ENCODE peak calls at places on chromosomes 12 and 14, in five cellular contexts. I is HT1080, Q is hypothalamus, H is neuronal stem cell, N is AML-193. O is an unnamed sample.

GRCh38 chr12:53045646-53046045 is 4.2 kb upstream of the TNS2 start:
- DNase-seq in I (no peak), Q (no peak), H (no peak), N (no peak), O (no peak)

GRCh38 chr14:95895720-95896119 is 19.1 kb downstream of the TUNAR start:
- DNase-seq in I (peak), Q (no peak), H (no peak), N (peak), O (no peak)

GRCh38 chr12:51320695-51321320 is 3.2 kb downstream of the BIN2 start:
- DNase-seq in I (no peak), Q (no peak), H (peak), N (no peak), O (no peak)

GRCh38 chr12:101746661-101747060 is 7.4 kb upstream of the SYCP3 start:
- DNase-seq in I (no peak), Q (no peak), H (no peak), N (no peak), O (no peak)

GRCh38 chr12:52630609-52631200 is 12.3 kb upstream of the KRT73 start:
- DNase-seq in I (no peak), Q (no peak), H (no peak), N (no peak), O (no peak)

GRCh38 chr12:99253068-99253467 is 394.5 kb upstream of the GARIN6 start:
- DNase-seq in I (peak), Q (no peak), H (no peak), N (no peak), O (no peak)

GRCh38 chr14:21505009-21505553 is 6.1 kb downstream of the METTL3 start:
- DNase-seq in I (no peak), Q (no peak), H (no peak), N (no peak), O (no peak)

GRCh38 chr14:83529531-83529930 is 1995.9 kb upstream of the SEL1L start:
- DNase-seq in I (peak), Q (no peak), H (no peak), N (no peak), O (no peak)

GRCh38 chr14:63616015-63616414 is 25.7 kb downstream of the WDR89 start:
- DNase-seq in I (no peak), Q (no peak), H (no peak), N (peak), O (no peak)

GRCh38 chr12:106386836-106387555 is 29.4 kb downstream of the POLR3B start:
- DNase-seq in I (no peak), Q (no peak), H (no peak), N (no peak), O (no peak)

GRCh38 chr12:24738436-24738835 is 210.5 kb downstream of the BCAT1 start:
- DNase-seq in I (no peak), Q (no peak), H (no peak), N (no peak), O (no peak)

GRCh38 chr14:69260979-69261605 is 1.1 kb downstream of the GALNT16 start:
- DNase-seq in I (no peak), Q (peak), H (peak), N (no peak), O (no peak)

GRCh38 chr14:85333313-85333712 is 196.6 kb upstream of the FLRT2 start:
- DNase-seq in I (peak), Q (no peak), H (no peak), N (no peak), O (no peak)

GRCh38 chr14:59585891-59586554 is 9.4 kb upstream of the CCDC175 start:
- DNase-seq in I (peak), Q (no peak), H (no peak), N (peak), O (no peak)

GRCh38 chr12:3897400-3897910 is 24.3 kb upstream of the PARP11 start:
- DNase-seq in I (no peak), Q (no peak), H (no peak), N (peak), O (no peak)

GRCh38 chr12:79883216-79883615 is 51.7 kb downstream of the PPP1R12A start:
- DNase-seq in I (peak), Q (no peak), H (no peak), N (no peak), O (no peak)

GRCh38 chr12:118237908-118238307 is 102.0 kb downstream of the PEBP1 start:
- DNase-seq in I (peak), Q (no peak), H (no peak), N (no peak), O (no peak)

GRCh38 chr12:64826234-64826633 is 1.8 kb downstream of the TBC1D30 start:
- DNase-seq in I (peak), Q (no peak), H (peak), N (no peak), O (no peak)

GRCh38 chr12:123132951-123133619 is 17.8 kb downstream of the PITPNM2 start:
- DNase-seq in I (no peak), Q (no peak), H (no peak), N (no peak), O (no peak)

GRCh38 chr14:80567905-80568512 is 356.7 kb upstream of the DIO2 start:
- DNase-seq in I (peak), Q (no peak), H (no peak), N (no peak), O (no peak)

GRCh38 chr14:105448706-105449111 is 25.9 kb upstream of the CRIP2 start:
- DNase-seq in I (peak), Q (peak), H (peak), N (no peak), O (no peak)

GRCh38 chr14:105501504-105502291 is 10.7 kb downstream of the TEDC1 start:
- DNase-seq in I (no peak), Q (no peak), H (no peak), N (no peak), O (no peak)

GRCh38 chr12:74663958-74664357 is 126.3 kb downstream of the ATXN7L3B start:
- DNase-seq in I (no peak), Q (no peak), H (no peak), N (no peak), O (no peak)